ENCODE peak calls at places on chromosomes 2 and 18, in eight cellular contexts. F, J, M, A, W, E, B and O are unnamed samples.

GRCh38 chr2:37180006-37180639 is 8.3 kb downstream of the SULT6B1 start:
- DNase-seq in F (peak), J (no peak), M (no peak), A (no peak), W (no peak), E (no peak), B (no peak), O (peak)

GRCh38 chr18:50665519-50665918 is 105.6 kb downstream of the MAPK4 start:
- DNase-seq in F (no peak), J (no peak), M (no peak), A (no peak), W (no peak), E (no peak), B (no peak), O (no peak)

GRCh38 chr2:28201711-28202180 is 190.9 kb upstream of the FOSL2 start:
- DNase-seq in F (peak), J (no peak), M (no peak), A (no peak), W (no peak), E (no peak), B (no peak), O (no peak)

GRCh38 chr2:150156940-150157339 is 330.5 kb downstream of the RND3 start:
- DNase-seq in F (no peak), J (no peak), M (no peak), A (no peak), W (no peak), E (no peak), B (no peak), O (no peak)

GRCh38 chr2:189082576-189082975 is 97.0 kb downstream of the COL5A2 start:
- DNase-seq in F (no peak), J (no peak), M (no peak), A (no peak), W (peak), E (no peak), B (no peak), O (no peak)

GRCh38 chr2:239601880-239602279 is 201.1 kb upstream of the HDAC4 start:
- DNase-seq in F (no peak), J (no peak), M (no peak), A (no peak), W (no peak), E (no peak), B (peak), O (no peak)

GRCh38 chr18:45670281-45670962 is 53.6 kb upstream of the SLC14A1 start:
- DNase-seq in F (no peak), J (peak), M (no peak), A (no peak), W (no peak), E (no peak), B (peak), O (no peak)

GRCh38 chr2:229388746-229389145 is 117.7 kb upstream of the PID1 start:
- DNase-seq in F (no peak), J (no peak), M (no peak), A (no peak), W (no peak), E (no peak), B (no peak), O (no peak)

GRCh38 chr2:171434671-171434980 is 600 bp downstream of the DCAF17 start:
- DNase-seq in F (peak), J (no peak), M (no peak), A (no peak), W (no peak), E (peak), B (no peak), O (peak)

GRCh38 chr2:177211602-177212105 is 940 bp upstream of the HNRNPA3 start:
- DNase-seq in F (no peak), J (peak), M (no peak), A (no peak), W (peak), E (no peak), B (no peak), O (no peak)

GRCh38 chr2:131063501-131064283 is 29.6 kb downstream of the FAM168B start:
- DNase-seq in F (no peak), J (no peak), M (no peak), A (no peak), W (peak), E (no peak), B (no peak), O (no peak)

GRCh38 chr2:131062066-131062465 is 31.2 kb downstream of the FAM168B start:
- DNase-seq in F (no peak), J (peak), M (no peak), A (no peak), W (no peak), E (no peak), B (no peak), O (no peak)

GRCh38 chr2:131058905-131059304 is 34.4 kb downstream of the FAM168B start:
- DNase-seq in F (no peak), J (no peak), M (no peak), A (no peak), W (no peak), E (no peak), B (no peak), O (no peak)

GRCh38 chr2:131067465-131067864 is 25.8 kb downstream of the FAM168B start:
- DNase-seq in F (no peak), J (no peak), M (no peak), A (no peak), W (no peak), E (no peak), B (no peak), O (no peak)

DNA sequence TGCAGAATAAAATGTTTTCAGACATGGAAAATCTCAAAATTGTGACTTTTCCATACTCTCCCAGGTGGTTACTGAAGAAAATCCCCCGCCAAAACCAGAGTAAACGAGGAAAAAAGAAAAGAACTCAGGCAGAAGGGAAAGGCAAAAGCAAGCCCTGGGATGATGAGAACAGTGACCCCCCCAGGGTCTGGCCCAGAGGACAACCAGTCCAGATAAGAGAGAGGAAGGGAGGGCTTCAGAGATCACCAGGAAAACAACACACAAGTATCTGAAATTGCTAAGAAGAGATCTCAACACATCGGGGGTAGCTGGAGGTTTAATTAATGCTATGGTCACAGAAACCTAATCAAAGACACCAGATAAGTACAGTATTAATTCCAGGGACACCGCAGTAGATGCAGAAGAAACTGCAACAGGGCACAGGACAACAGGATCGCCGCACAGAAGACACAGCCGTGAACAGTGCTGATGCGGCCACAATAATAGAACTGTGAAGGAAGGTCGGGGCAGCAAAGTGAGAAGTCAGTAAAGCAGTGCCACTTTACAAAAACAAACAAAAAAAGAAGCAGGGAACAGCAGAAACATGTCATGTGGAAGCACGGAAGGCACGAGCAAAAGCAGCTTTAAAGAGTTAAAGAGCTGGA is 28.5 kb downstream of the FAM168B start:
- DNase-seq in F (no peak), J (no peak), M (no peak), A (no peak), W (peak), E (no peak), B (no peak), O (no peak)
- TF ChIP-seq POLR2AphosphoS5 in F (no peak), J (no peak), M (no peak), A (no peak), W (no peak), E (no peak), B (no peak), O (no peak)

DNA sequence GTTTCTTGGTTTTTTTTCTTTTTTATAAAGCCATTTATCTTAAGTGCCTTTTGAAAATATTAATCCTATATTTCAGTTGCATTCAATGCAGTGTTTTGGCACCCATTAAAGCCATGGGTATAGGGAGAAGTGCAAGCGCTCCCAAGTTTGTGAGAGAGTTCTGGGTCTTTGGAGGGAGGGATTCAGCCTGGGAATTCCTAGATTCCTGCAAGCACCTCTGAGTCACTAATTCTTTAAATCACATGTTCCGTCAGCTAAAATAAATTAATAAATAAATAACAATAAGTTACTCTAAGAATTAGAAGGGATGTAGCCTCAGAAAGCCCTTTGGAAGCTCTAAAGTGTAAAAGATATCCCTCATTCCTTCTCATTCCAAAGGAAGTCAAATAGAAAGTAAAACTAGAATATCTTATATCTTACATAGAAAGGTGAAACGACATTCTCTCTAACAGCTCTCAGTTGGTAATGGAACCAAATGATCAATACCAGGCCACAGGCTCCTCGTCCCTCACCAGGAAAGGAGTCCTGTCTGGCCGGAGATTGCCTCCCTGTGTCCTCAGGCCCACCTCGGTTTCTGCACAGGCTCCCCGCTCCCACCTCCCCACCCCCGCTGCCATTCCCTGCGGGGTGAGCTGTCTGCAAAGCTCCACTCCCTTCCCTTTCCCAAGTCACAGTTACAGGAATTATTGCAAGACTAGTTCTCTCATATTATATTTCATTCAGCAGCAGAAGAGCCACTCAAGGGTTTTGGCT is 222.3 kb upstream of the RBBP8 start:
- DNase-seq in F (no peak), J (peak), M (peak), A (no peak), W (peak), E (peak), B (peak), O (peak)
- H3K4me3 ChIP-seq in F (peak), J (peak), M (peak), A (peak), W (peak), E (peak), B (peak), O (peak)

DNA sequence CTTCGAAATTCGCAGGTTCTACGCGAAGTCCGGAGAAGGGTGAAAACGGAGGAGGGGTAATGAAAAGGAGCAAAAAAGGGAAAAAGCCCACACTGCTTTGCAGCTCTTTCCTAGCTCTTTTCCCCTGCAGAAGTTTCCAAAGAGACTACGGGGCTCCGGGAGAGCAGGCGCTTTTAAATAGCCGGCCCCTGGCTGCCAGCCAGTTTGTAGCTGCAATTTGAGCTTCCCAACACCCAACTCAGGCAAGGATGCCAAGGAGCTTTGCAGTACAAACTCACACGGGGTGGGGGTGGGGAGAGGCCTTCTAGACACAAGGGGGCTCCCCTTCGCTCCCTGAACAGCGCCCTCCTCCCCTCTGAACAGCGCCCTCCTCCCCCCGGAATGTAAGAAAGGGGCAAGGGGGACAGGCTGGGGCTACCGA is at the start of gene IGFBP5:
- DNase-seq in F (peak), J (peak), M (peak), A (peak), W (peak), E (peak), B (peak), O (peak)
- TF ChIP-seq POLR2AphosphoS5 in F (peak), J (no peak), M (peak), A (peak), W (peak), E (peak), B (peak), O (peak)

GRCh38 chr2:23525137-23525765 is 140.3 kb downstream of the KLHL29 start:
- DNase-seq in F (no peak), J (no peak), M (no peak), A (no peak), W (no peak), E (no peak), B (no peak), O (no peak)
- H3K4me3 ChIP-seq in F (no peak), J (no peak), M (no peak), A (no peak), W (no peak), E (no peak), B (no peak), O (no peak)

GRCh38 chr2:12717191-12717987 is 653 bp downstream of the TRIB2 start:
- DNase-seq in F (peak), J (peak), M (peak), A (no peak), W (peak), E (peak), B (peak), O (no peak)
- TF ChIP-seq POLR2AphosphoS5 in F (peak), J (no peak), M (no peak), A (no peak), W (peak), E (peak), B (no peak), O (no peak)

GRCh38 chr2:56055405-56055804 is 128.4 kb upstream of the CCDC85A start:
- DNase-seq in F (no peak), J (no peak), M (no peak), A (no peak), W (no peak), E (no peak), B (no peak), O (no peak)
- H3K4me3 ChIP-seq in F (no peak), J (no peak), M (no peak), A (no peak), W (no peak), E (no peak), B (no peak), O (no peak)

DNA sequence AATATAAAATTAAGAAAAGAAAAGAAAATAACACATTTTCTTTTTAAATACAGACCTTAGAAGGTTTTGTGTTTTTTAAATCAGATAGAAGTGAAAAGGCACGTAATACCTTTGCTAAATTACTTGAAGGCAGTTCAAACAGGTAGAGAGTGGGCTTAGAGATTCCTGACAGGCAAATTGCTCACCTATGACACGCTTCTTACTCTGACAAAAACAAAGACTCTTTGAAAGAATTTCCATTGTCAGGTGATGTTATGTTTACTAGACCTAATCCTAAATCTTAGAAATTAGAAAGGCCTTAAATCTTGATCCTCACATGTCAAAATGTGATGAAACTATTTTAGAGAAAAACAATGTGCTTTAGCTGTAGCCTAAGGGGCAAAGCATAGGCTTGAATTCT is 522.9 kb downstream of the SOX11 start:
- DNase-seq in F (no peak), J (no peak), M (no peak), A (no peak), W (no peak), E (no peak), B (no peak), O (no peak)
- TF ChIP-seq POLR2AphosphoS5 in F (no peak), J (no peak), M (no peak), A (no peak), W (no peak), E (no peak), B (no peak), O (no peak)

DNA sequence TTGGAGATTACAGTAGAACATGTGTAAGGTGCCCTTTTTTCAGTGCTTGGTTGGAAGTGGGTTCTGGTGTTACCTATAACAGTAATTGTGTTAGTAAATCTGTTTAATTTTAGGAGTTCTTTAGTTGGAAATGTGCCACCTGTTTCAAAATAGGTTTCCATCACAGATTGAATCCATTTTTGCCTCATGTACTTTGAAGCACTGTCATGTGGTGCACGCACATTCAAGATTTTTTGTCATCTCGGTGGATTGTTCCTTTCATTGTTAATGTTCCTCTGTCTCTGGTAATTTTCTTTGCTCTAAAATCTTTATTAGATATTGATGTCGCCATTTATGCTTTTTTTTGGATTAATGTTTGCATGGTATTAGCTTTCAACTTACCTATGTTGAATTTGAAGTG is 1.3 kb downstream of the ATP9B start:
- DNase-seq in F (no peak), J (no peak), M (no peak), A (no peak), W (no peak), E (no peak), B (no peak), O (no peak)
- H3K4me3 ChIP-seq in F (peak), J (peak), M (peak), A (peak), W (peak), E (peak), B (peak), O (peak)